ENCODE peak calls at places on chromosomes 16 and 17, in five cellular contexts. L is right lobe of liver; P is CD4-positive, alpha-beta T cell; F is CD8-positive, alpha-beta T cell; B is NCI-H1436. V is an unnamed sample.

GRCh38 chr16:90018297-90019200 is 707 bp downstream of the DBNDD1 start:
- DNase-seq in L (no peak), F (no peak), P (no peak), B (no peak), V (no peak)

GRCh38 chr17:67994827-67995567 is 1.3 kb downstream of the C17orf58 start:
- DNase-seq in L (no peak), B (no peak), F (no peak), P (no peak), V (no peak)

GRCh38 chr17:44279586-44280344 is 11.8 kb upstream of the SLC4A1 start:
- DNase-seq in B (no peak), F (peak), L (peak), P (no peak), V (no peak)

GRCh38 chr16:85451646-85452363 is 161.3 kb upstream of the GSE1 start:
- DNase-seq in P (no peak), B (peak), L (no peak), F (no peak), V (no peak)

GRCh38 chr16:87317766-87318121 is 552 bp upstream of the C16orf95 start:
- DNase-seq in F (no peak), B (no peak), L (peak), P (peak), V (peak)

GRCh38 chr16:330746-331145 is 21.8 kb downstream of the AXIN1 start:
- DNase-seq in B (no peak), L (no peak), F (no peak), P (no peak), V (no peak)

GRCh38 chr17:80327518-80327917 is 66.9 kb downstream of the RNF213 start:
- DNase-seq in P (no peak), L (no peak), F (no peak), B (no peak), V (no peak)

GRCh38 chr17:36869856-36870617 is 67.2 kb upstream of the LHX1 start:
- DNase-seq in F (no peak), L (no peak), P (no peak), B (peak), V (no peak)

GRCh38 chr16:30535777-30536190 is 1.1 kb upstream of the ZNF747 start:
- DNase-seq in B (peak), L (peak), P (peak), F (peak), V (peak)

GRCh38 chr17:58710948-58711552 is 18.6 kb downstream of the RAD51C start:
- DNase-seq in L (no peak), F (peak), B (peak), P (peak), V (peak)

V was measured in T-helper 1 cell.